ENCODE peak calls at places on chromosomes 12 and 14, in four cellular contexts. O is CD4-positive, alpha-beta memory T cell; Q is CD8-positive, alpha-beta memory T cell; R is right cardiac atrium. N is an unnamed sample. For H3K4me1, the result is how much of the 10 kb centered on the place peaks cover.

GRCh38 chr12:77153706-77154105 is 88.3 kb upstream of the E2F7 start:
- DNase-seq in O (no peak), Q (no peak), R (no peak), N (no peak)

GRCh38 chr14:76696361-76696760 is 64.9 kb upstream of the VASH1 start:
- DNase-seq in O (no peak), Q (no peak), R (no peak), N (no peak)

GRCh38 chr12:96195845-96196451 is 1.8 kb downstream of the ELK3 start:
- DNase-seq in O (no peak), Q (peak), R (peak), N (peak)

GRCh38 chr12:105092336-105092735 is 8.1 kb upstream of the ALDH1L2 start:
- DNase-seq in O (no peak), Q (no peak), R (no peak), N (no peak)

GRCh38 chr14:54564799-54565235 is 2.1 kb upstream of the SAMD4A start:
- DNase-seq in O (no peak), Q (no peak), R (no peak), N (no peak)

GRCh38 chr12:54390176-54390667 is 5.7 kb upstream of the ZNF385A start:
- DNase-seq in O (no peak), Q (no peak), R (no peak), N (no peak)

GRCh38 chr14:99663716-99664635 is 19.0 kb downstream of the HHIPL1 start:
- DNase-seq in O (no peak), Q (no peak), R (no peak), N (no peak)

GRCh38 chr12:57983150-57983857 is 41.9 kb downstream of the ATP23 start:
- DNase-seq in O (peak), Q (no peak), R (peak), N (no peak)

GRCh38 chr12:48818831-48819590 is 715 bp downstream of the CACNB3 start:
- DNase-seq in O (peak), Q (peak), R (peak), N (no peak)

GRCh38 chr12:60035835-60036234 is 440.0 kb downstream of the SLC16A7 start:
- DNase-seq in O (no peak), Q (no peak), R (no peak), N (no peak)

DNA sequence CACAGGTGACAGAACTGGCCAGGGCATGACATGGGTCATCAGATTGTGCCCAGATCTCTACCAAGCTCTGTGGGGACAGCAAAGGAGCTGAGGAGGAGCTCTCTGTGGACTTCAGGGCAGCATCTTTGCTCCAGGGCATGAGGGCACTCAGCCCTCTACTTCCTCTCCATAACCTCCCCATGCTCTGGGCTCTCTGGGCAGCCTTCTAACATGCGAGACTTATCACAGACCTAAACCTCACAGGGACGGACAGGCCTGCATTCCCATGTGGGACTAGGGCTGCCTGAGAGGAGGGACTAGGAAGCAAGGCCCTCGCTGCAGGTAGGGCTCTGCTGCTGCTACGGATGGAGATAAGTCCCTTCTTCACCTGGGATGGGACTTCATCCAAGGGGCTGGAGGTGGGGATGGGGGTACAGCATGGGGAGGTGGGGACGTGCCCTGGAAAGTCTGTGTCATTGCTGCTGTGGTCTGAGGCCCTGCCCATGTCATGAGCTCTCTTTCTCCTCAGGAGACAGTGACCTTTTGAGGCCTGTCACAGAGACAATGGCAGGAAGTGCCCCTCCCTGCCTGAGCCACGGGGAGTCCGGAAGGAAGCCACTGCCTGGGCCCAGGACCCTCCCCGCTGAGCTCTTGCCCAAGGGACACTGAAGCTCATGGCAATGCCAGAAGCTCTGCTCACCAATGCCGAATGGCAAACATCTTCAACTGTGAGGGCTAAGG is 44.1 kb downstream of the PITPNM2 start:
- DNase-seq in O (peak), Q (peak), R (peak), N (no peak)
- H3K4me1 ChIP-seq in O (under half), Q (under half), R (under half), N (under half)

DNA sequence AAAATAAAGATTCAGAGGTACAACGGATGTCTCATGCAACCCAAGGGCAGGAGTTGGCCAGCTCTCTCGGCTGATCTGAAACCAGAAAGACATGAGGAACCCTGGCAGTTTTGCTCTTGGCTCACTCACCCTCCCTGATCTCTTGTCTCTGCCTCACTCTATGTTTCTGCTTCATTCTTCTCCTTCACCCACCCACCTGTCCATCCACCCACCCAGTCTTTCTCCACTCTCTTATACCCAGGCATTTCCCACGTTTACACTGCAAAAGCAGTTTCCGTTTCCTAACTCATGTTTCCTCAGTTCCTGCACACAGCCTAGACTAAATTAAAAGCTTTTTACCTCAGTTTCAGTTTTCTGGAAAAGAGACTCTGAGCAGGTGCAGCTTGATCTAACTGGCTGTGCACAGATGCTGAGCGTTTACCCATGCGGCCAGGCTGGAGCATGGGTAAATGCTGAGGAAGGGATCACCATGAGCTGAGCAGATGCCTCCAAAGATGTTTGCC is 157.6 kb downstream of the PRKCH start:
- DNase-seq in O (no peak), Q (no peak), R (no peak), N (no peak)
- H3K4me1 ChIP-seq in O (half or more), Q (half or more), R (under half), N (under half)

DNA sequence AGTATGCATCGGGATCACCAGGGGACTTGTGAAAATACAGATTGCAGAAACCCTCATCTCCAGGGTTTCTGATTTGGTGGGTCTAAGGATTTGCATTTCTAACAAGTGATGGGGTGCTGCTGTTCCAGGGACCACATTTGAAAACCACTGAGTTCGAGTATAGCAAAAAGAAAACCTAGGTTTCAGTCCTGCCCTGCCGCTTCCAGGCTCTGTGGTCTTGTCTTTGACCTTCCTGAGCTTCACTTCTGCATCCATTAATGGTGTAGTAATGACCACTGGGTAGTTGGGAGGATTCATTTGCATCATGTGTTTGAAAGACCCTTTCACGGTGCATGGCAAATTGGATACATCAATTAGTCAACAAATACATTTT is 15.5 kb downstream of the NINJ2 start:
- DNase-seq in O (no peak), Q (no peak), R (no peak), N (no peak)
- H3K4me1 ChIP-seq in O (under half), Q (under half), R (under half), N (under half)

DNA sequence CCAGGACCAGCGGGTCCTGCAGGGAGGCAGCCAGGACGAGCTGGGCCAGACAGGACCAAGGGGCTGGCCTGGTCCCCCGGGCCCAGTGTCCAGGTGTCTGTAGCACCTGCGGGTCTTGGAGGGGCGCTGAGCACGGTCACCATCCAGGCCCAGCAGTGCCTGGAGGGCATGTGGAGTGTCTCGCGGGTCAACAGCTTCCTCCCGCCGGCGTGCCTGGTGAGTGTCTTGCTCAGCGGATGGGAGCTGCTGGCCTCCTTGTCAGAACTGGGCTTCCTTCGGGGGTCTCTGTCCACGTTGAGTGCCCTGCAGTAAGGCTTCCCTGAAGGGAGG is 13.8 kb downstream of the KIF26A start:
- DNase-seq in O (no peak), Q (no peak), R (peak), N (no peak)
- H3K4me1 ChIP-seq in O (under half), Q (under half), R (under half), N (under half)

DNA sequence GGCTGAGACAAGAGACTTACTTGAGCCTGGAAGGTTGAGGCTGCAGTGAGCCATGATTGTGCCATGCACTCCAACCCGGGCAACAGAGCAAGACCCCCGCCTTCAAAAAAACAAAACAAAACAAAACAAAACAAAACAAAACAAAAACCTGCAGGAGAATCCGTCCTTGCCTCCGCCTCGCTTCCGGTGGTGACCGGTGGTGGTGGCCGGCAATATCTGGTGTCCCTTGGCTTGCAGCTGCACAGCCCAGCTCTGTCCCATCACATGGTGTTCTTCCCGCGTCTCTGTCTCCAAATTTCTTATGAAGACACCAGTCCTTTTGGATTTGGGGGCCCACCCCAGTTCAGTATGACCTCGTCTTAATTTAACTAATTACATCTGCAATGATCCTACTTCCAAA is 10.0 kb downstream of the SMIM41 start:
- DNase-seq in O (no peak), Q (no peak), R (no peak), N (no peak)
- H3K4me1 ChIP-seq in O (under half), Q (under half), R (under half), N (under half)

GRCh38 chr12:99711246-99711645 is 63.7 kb downstream of the GARIN6 start:
- DNase-seq in O (no peak), Q (no peak), R (no peak), N (no peak)
- H3K4me1 ChIP-seq in O (under half), Q (under half), R (under half), N (under half)

GRCh38 chr14:104660597-104660996 is 28.8 kb upstream of the INF2 start:
- DNase-seq in O (no peak), Q (no peak), R (peak), N (no peak)
- H3K4me1 ChIP-seq in O (under half), Q (under half), R (under half), N (under half)

GRCh38 chr12:112000806-112001205 is 12.2 kb downstream of the TMEM116 start:
- DNase-seq in O (no peak), Q (no peak), R (no peak), N (no peak)
- H3K4me1 ChIP-seq in O (half or more), Q (half or more), R (under half), N (under half)